ENCODE peak calls at places on chromosomes 4 and X, in four cellular contexts. J is progenitor cell of endocrine pancreas, T is NCI-H1092, K is mucosa of descending colon. U is an unnamed sample.

GRCh38 chr4:123776267-123776666 is 379.7 kb downstream of the SPRY1 start:
- DNase-seq in T (no peak), K (no peak), J (no peak), U (no peak)

GRCh38 chr4:107823870-107824366 is 814 bp upstream of the SGMS2 start:
- DNase-seq in K (no peak), J (no peak), T (no peak), U (no peak)

GRCh38 chr4:99845179-99845578 is 28.6 kb downstream of the DAPP1 start:
- DNase-seq in T (no peak), K (no peak), J (no peak), U (no peak)

GRCh38 chrX:39716401-39716800 is 381.4 kb downstream of the BCOR start:
- DNase-seq in K (no peak), T (no peak), J (no peak), U (no peak)

GRCh38 chrX:125895518-125895917 is 270.6 kb downstream of the DCAF12L2 start:
- DNase-seq in K (no peak), J (no peak), T (no peak), U (no peak)

GRCh38 chrX:120761810-120762209 is 113.9 kb downstream of the CT47B1 start:
- DNase-seq in K (no peak), T (no peak), J (no peak), U (peak; percentile 93)

GRCh38 chr4:28973591-28974350 is 1746.4 kb upstream of the PCDH7 start:
- DNase-seq in J (no peak), T (no peak), K (no peak), U (no peak)

GRCh38 chr4:183807420-183808101 is 97.5 kb upstream of the STOX2 start:
- DNase-seq in T (no peak), J (no peak), K (no peak), U (no peak)

GRCh38 chr4:40194602-40195161 is 2.1 kb upstream of the RHOH start:
- DNase-seq in T (no peak), J (no peak), K (no peak), U (no peak)

GRCh38 chrX:150517303-150517896 is 51.0 kb upstream of the MTM1 start:
- DNase-seq in T (no peak), K (no peak), J (no peak), U (peak; percentile 77)

GRCh38 chrX:6074532-6074931 is 154.1 kb downstream of the NLGN4X start:
- DNase-seq in T (no peak), K (no peak), J (no peak), U (no peak)

GRCh38 chr4:133147922-133148689 is 988 bp upstream of the PCDH10 start:
- DNase-seq in J (no peak), K (no peak), T (no peak), U (peak; percentile 69)

GRCh38 chrX:52271212-52271611 is 86.5 kb downstream of the MAGED4 start:
- DNase-seq in J (no peak), K (no peak), T (no peak), U (no peak)

GRCh38 chrX:40542972-40543371 is 37.8 kb upstream of the ATP6AP2 start:
- DNase-seq in K (no peak), J (no peak), T (no peak), U (no peak)

GRCh38 chr4:41991916-41992767 is 1.8 kb downstream of the SLC30A9 start:
- DNase-seq in K (no peak), T (no peak), J (no peak), U (no peak)

GRCh38 chrX:40107291-40108083 is 9.7 kb upstream of the BCOR start:
- DNase-seq in K (peak; percentile 85), T (peak; percentile 70), J (peak; percentile 18), U (no peak)

GRCh38 chrX:9285342-9285771 is 179.5 kb upstream of the TBL1X start:
- DNase-seq in T (no peak), J (no peak), K (no peak), U (no peak)

GRCh38 chr4:52203351-52203750 is 152.2 kb downstream of the SPATA18 start:
- DNase-seq in J (no peak), T (no peak), K (no peak), U (no peak)

GRCh38 chr4:166165829-166166420 is 292.9 kb downstream of the TLL1 start:
- DNase-seq in K (no peak), T (peak; percentile 87), J (peak; percentile 9), U (peak; percentile 59)

GRCh38 chrX:63664083-63664482 is 120.9 kb downstream of the ARHGEF9 start:
- DNase-seq in K (no peak), T (no peak), J (no peak), U (peak; percentile 2)

GRCh38 chrX:110015027-110015426 is 12.1 kb downstream of the TMEM164 start:
- DNase-seq in K (no peak), T (no peak), J (no peak), U (peak; percentile 1)

GRCh38 chr4:182245541-182246245 is 2.5 kb downstream of the TENM3 start:
- DNase-seq in T (no peak), K (no peak), J (no peak), U (peak; percentile 84)

GRCh38 chr4:78362310-78362709 is 189.3 kb upstream of the ANXA3 start:
- DNase-seq in K (no peak), T (no peak), J (no peak), U (no peak)

GRCh38 chrX:9339603-9340569 is 125.0 kb upstream of the TBL1X start:
- DNase-seq in K (no peak), T (no peak), J (no peak), U (no peak)

GRCh38 chr4:176889776-176890175 is 97.1 kb upstream of the VEGFC start:
- DNase-seq in T (no peak), K (no peak), J (no peak), U (no peak)

GRCh38 chr4:163495900-163496299 is 1.4 kb downstream of the TMA16 start:
- DNase-seq in J (no peak), K (no peak), T (no peak), U (no peak)

GRCh38 chrX:14032383-14032782 is 2.7 kb upstream of the GEMIN8 start:
- DNase-seq in T (peak; percentile 20), K (no peak), J (no peak), U (peak; percentile 33)

GRCh38 chr4:23245196-23245595 is 552.5 kb downstream of the GBA3 start:
- DNase-seq in K (no peak), J (no peak), T (no peak), U (no peak)

GRCh38 chrX:16250296-16250695 is 83.0 kb downstream of the MAGEB17 start:
- DNase-seq in J (no peak), T (no peak), K (no peak), U (no peak)

GRCh38 chr4:147820975-147821374 is 89.1 kb downstream of the ARHGAP10 start:
- DNase-seq in K (no peak), T (no peak), J (no peak), U (no peak)

GRCh38 chr4:38868055-38868965 is 704 bp downstream of the FAM114A1 start:
- DNase-seq in K (peak; percentile 74), J (peak; percentile 9), T (no peak), U (peak; percentile 26)

GRCh38 chr4:87049508-87049907 is 114.7 kb downstream of the AFF1 start:
- DNase-seq in J (no peak), K (no peak), T (peak; percentile 64), U (no peak)

GRCh38 chr4:185587444-185588161 is 52.3 kb upstream of the PDLIM3 start:
- DNase-seq in J (no peak), T (no peak), K (peak; percentile 67), U (no peak)

GRCh38 chr4:121881213-121881612 is 10.9 kb upstream of the BBS7 start:
- DNase-seq in T (no peak), J (no peak), K (no peak), U (no peak)

GRCh38 chr4:165905405-165906027 is 32.5 kb downstream of the TLL1 start:
- DNase-seq in T (no peak), J (no peak), K (no peak), U (no peak)